ENCODE peak calls at places on chromosomes 3 and 15, in eight cellular contexts. P is K562, L is tibial nerve, Z is sigmoid colon, R is spleen, D is endothelial cell of umbilical vein, X is uterus, K is stomach. F is an unnamed sample.

GRCh38 chr3:105823149-105823866 is 45.5 kb downstream of the CBLB start:
- DNase-seq in L (no peak), X (no peak), Z (no peak), D (peak; percentile 63), P (peak; percentile 4), R (no peak), K (no peak), F (no peak)

GRCh38 chr3:186362988-186363387 is 954 bp upstream of the DGKG start:
- DNase-seq in K (no peak), P (no peak), D (no peak), X (no peak), R (no peak), L (no peak), Z (no peak), F (no peak)

GRCh38 chr3:53890726-53891499 is 746 bp downstream of the SELENOK start:
- DNase-seq in Z (no peak), R (no peak), L (no peak), X (no peak), D (peak; percentile 53), P (peak; percentile 27), K (peak; percentile 57), F (no peak)

GRCh38 chr3:133926736-133927542 is 31.3 kb upstream of the RAB6B start:
- DNase-seq in P (peak; percentile 13), K (no peak), X (no peak), R (no peak), D (peak; percentile 20), L (no peak), Z (no peak), F (no peak)

GRCh38 chr3:170490828-170491560 is 72.3 kb downstream of the CLDN11 start:
- DNase-seq in L (no peak), X (no peak), P (no peak), K (no peak), D (no peak), R (no peak), Z (no peak), F (no peak)

GRCh38 chr15:39279331-39279730 is 301.5 kb upstream of the THBS1 start:
- DNase-seq in X (no peak), K (no peak), L (no peak), P (no peak), D (no peak), Z (no peak), R (no peak), F (no peak)

GRCh38 chr3:194323785-194324735 is 27.1 kb downstream of the CPN2 start:
- DNase-seq in K (no peak), D (no peak), X (peak; percentile 77), P (peak; percentile 90), L (no peak), R (no peak), Z (peak; percentile 90), F (no peak)

GRCh38 chr3:151356791-151357460 is 27.6 kb upstream of the P2RY13 start:
- DNase-seq in X (no peak), L (no peak), D (peak; percentile 11), K (no peak), P (no peak), Z (no peak), R (no peak), F (no peak)

GRCh38 chr3:56131976-56132590 is 336.2 kb downstream of the ERC2 start:
- DNase-seq in X (peak; percentile 17), L (no peak), D (peak; percentile 92), P (peak; percentile 49), R (no peak), Z (peak; percentile 69), K (no peak), F (no peak)

GRCh38 chr3:181935915-181936314 is 224.2 kb downstream of the SOX2 start:
- DNase-seq in Z (no peak), X (no peak), K (no peak), R (no peak), D (no peak), P (no peak), L (no peak), F (no peak)

GRCh38 chr3:143190101-143190500 is 70.5 kb downstream of the CHST2 start:
- DNase-seq in P (no peak), X (no peak), R (no peak), L (no peak), Z (no peak), K (no peak), D (no peak), F (no peak)

GRCh38 chr15:23690450-23690852 is 3.3 kb upstream of the NDN start:
- DNase-seq in K (peak; percentile 40), Z (peak; percentile 89), P (peak; percentile 16), R (no peak), D (no peak), L (peak; percentile 43), X (peak; percentile 87), F (no peak)

GRCh38 chr15:47750740-47751262 is 33.5 kb downstream of the SEMA6D start:
- DNase-seq in Z (no peak), X (no peak), K (no peak), R (no peak), L (no peak), D (no peak), P (no peak), F (no peak)

GRCh38 chr15:74725241-74725774 is at the start of gene CYP1A1:
- DNase-seq in L (no peak), X (no peak), P (no peak), K (peak; percentile 61), Z (no peak), R (no peak), D (no peak), F (peak; percentile 65)

GRCh38 chr3:34000301-34000700 is 201.9 kb downstream of the PDCD6IP start:
- DNase-seq in X (no peak), K (no peak), P (no peak), Z (no peak), D (no peak), R (no peak), L (no peak), F (no peak)

GRCh38 chr3:33629219-33629618 is 88.8 kb downstream of the CLASP2 start:
- DNase-seq in K (no peak), L (no peak), D (no peak), R (no peak), Z (no peak), P (no peak), X (no peak), F (no peak)

GRCh38 chr3:37129871-37130270 is 44.5 kb downstream of the LRRFIP2 start:
- DNase-seq in X (no peak), P (no peak), Z (no peak), L (no peak), D (peak; percentile 39), R (no peak), K (no peak), F (no peak)

GRCh38 chr3:170493712-170494182 is 75.1 kb downstream of the CLDN11 start:
- DNase-seq in P (no peak), Z (peak; percentile 75), D (no peak), X (no peak), L (peak; percentile 23), K (no peak), R (no peak), F (no peak)

GRCh38 chr15:30063829-30064559 is 18.8 kb upstream of the GOLGA8J start:
- DNase-seq in X (no peak), K (no peak), R (no peak), P (no peak), L (no peak), D (no peak), Z (no peak), F (no peak)

GRCh38 chr3:11556851-11557644 is 86.7 kb downstream of the VGLL4 start:
- DNase-seq in R (no peak), X (peak; percentile 82), D (peak; percentile 36), P (no peak), K (no peak), Z (peak; percentile 83), L (peak; percentile 57), F (peak; percentile 70)

DNA sequence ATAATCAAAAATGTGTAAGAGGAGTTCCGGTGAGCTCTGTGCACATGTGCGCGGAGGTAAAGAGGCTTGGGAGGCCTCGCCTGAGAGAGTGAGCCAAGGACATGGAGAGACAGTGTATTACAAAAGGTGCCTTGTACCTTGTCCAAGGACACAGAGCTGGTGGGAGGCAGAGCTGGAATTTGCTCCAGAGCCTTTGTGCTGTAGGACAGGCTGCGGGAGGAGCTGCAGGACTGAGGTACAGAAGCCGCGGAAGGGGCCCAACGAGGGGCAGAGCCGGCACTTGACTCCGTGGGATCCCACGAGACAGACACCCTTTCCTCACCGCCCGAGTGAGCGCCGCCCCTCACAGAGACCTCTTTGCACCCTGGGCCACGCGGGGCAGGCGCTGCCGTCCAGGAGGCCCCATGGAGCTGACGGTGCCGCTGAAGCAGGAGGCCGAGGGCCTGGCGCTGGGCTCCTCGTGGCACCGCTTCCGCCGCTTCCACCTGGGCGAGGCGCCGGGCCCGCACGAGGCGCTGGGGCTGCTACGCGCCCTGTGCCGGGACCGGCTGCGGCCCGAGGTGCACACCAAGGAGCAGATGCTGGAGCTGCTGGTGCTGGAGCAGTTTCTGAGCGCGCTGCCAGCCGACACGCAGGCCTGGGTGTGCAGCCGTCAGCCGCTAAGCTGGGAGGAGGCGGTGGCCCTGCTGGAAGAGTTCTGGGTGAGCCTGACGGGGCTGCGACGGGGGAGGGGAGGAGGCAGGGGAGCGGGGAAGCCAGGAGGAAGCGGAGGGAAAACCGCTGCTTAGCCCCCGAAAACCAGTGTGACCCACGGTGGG is 68.7 kb downstream of the SLTM start:
- DNase-seq in P (no peak), L (no peak), D (no peak), X (peak; percentile 35), K (peak; percentile 33), Z (no peak), R (peak; percentile 77), F (no peak)
- TF ChIP-seq POLR2A in P (no peak), L (no peak), D (no peak), X (no peak), K (no peak), Z (no peak), R (no peak), F (no peak)

GRCh38 chr3:14138109-14138877 is 13.4 kb downstream of the TMEM43 start:
- DNase-seq in L (no peak), X (no peak), R (no peak), D (no peak), K (no peak), Z (no peak), P (no peak), F (no peak)
- TF ChIP-seq POLR2A in L (no peak), X (no peak), R (no peak), D (peak; percentile 46), K (no peak), Z (no peak), P (no peak), F (no peak)

GRCh38 chr3:66500575-66501482 is at the start of gene LRIG1:
- DNase-seq in K (peak; percentile 100), Z (peak; percentile 100), P (peak; percentile 94), L (peak; percentile 96), D (peak; percentile 99), R (peak; percentile 100), X (peak; percentile 100), F (peak; percentile 99)
- TF ChIP-seq POLR2A in K (no peak), Z (no peak), P (no peak), L (peak; percentile 79), D (peak; percentile 80), R (no peak), X (peak; percentile 77), F (no peak)

DNA sequence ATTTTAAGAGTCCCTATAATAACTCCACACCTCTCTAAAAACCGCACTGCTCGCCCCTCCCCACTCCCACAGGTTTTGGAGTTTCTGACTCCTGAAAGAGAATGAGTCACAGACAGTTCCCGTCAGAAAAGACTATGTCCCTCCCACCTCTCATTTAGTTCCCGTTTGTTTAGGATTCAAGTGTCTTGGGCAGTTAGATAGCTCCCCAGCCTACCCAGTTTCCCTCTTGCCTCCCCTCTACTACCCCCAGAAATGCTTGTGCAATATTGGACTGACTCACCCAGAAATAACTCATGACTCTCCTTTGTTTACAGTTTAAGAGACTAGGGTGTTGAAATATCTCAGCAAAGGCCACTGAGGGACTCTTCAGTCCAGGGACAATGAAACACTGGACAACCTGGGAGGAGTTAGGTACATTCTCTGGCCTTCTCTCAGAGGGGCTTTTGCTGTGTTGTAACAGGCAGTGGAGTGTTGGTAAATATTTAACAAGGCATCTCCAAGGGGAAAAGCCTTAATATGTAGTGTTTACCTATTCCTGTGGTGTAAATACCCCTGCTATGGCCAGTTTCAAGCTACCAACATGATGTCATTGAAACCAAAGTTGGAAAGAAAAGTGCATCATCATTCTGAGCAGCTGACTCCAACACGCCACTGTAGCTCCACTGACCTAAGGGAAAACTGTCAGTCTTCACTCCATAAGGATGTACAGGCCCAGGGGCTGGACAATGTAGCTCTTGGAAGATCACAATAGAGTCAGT is 96.1 kb upstream of the CHD2 start:
- DNase-seq in D (peak; percentile 28), Z (peak; percentile 92), P (peak; percentile 86), R (peak; percentile 83), X (peak; percentile 72), L (peak; percentile 85), K (peak; percentile 60), F (peak; percentile 89)
- TF ChIP-seq POLR2A in D (no peak), Z (no peak), P (peak; percentile 53), R (no peak), X (no peak), L (peak; percentile 31), K (no peak), F (no peak)

F was measured in suprapubic skin.